ENCODE peak calls at places on chromosomes 2 and 18, in eight cellular contexts. I is cardiac muscle cell; T is tibial nerve; H is heart left ventricle; G is lung; B is CD4-positive, alpha-beta memory T cell; Y is IMR-90; Z is heart right ventricle. K is an unnamed sample. For H3K27me3 and H3K4me1, the result is how much of the 10 kb centered on the place peaks cover.

GRCh38 chr2:121429119-121429903 is 101.4 kb upstream of the RNU4ATAC start:
- DNase-seq in I (peak), T (no peak), H (no peak), G (no peak), B (no peak), Y (peak), Z (no peak), K (no peak)

GRCh38 chr2:27081984-27082772 is 3.8 kb downstream of the EMILIN1 start:
- DNase-seq in I (no peak), T (no peak), H (no peak), G (no peak), B (no peak), Y (no peak), Z (no peak), K (no peak)

GRCh38 chr2:29755829-29756228 is 165.6 kb downstream of the ALK start:
- DNase-seq in I (no peak), T (no peak), H (no peak), G (no peak), B (no peak), Y (no peak), Z (no peak), K (no peak)

GRCh38 chr18:77209587-77209986 is 40.1 kb upstream of the GALR1 start:
- DNase-seq in I (peak), T (no peak), H (no peak), G (no peak), B (no peak), Y (peak), Z (no peak), K (no peak)

GRCh38 chr2:203808041-203808750 is 59.4 kb upstream of the CTLA4 start:
- DNase-seq in I (peak), T (no peak), H (no peak), G (no peak), B (no peak), Y (peak), Z (no peak), K (no peak)

GRCh38 chr2:32910883-32911598 is 35.7 kb upstream of the LTBP1 start:
- DNase-seq in I (no peak), T (no peak), H (no peak), G (no peak), B (no peak), Y (no peak), Z (no peak), K (no peak)

GRCh38 chr2:156189143-156189542 is 143.4 kb downstream of the NR4A2 start:
- DNase-seq in I (no peak), T (no peak), H (no peak), G (no peak), B (no peak), Y (no peak), Z (no peak), K (peak)

GRCh38 chr18:70362258-70362657 is 73.4 kb downstream of the SOCS6 start:
- DNase-seq in I (no peak), T (no peak), H (no peak), G (no peak), B (no peak), Y (no peak), Z (no peak), K (no peak)

GRCh38 chr18:79523738-79524180 is 128.0 kb downstream of the NFATC1 start:
- DNase-seq in I (no peak), T (no peak), H (peak), G (no peak), B (peak), Y (no peak), Z (no peak), K (peak)

GRCh38 chr2:23235292-23235691 is 149.7 kb upstream of the KLHL29 start:
- DNase-seq in I (peak), T (no peak), H (no peak), G (no peak), B (no peak), Y (no peak), Z (no peak), K (no peak)

GRCh38 chr2:168355779-168356178 is 100.3 kb upstream of the CERS6 start:
- DNase-seq in I (no peak), T (no peak), H (no peak), G (no peak), B (no peak), Y (no peak), Z (no peak), K (no peak)

GRCh38 chr2:215479536-215480240 is 43.8 kb upstream of the FN1 start:
- DNase-seq in I (no peak), T (no peak), H (no peak), G (no peak), B (no peak), Y (no peak), Z (no peak), K (no peak)

GRCh38 chr2:18750662-18751554 is 161.5 kb upstream of the NT5C1B start:
- DNase-seq in I (peak), T (no peak), H (no peak), G (no peak), B (no peak), Y (peak), Z (no peak), K (no peak)

GRCh38 chr2:16330571-16331351 is 334.9 kb downstream of the CYRIA start:
- DNase-seq in I (no peak), T (no peak), H (peak), G (no peak), B (no peak), Y (no peak), Z (peak), K (no peak)

GRCh38 chr2:47725808-47726207 is 57.1 kb upstream of the MSH6 start:
- DNase-seq in I (peak), T (no peak), H (no peak), G (no peak), B (no peak), Y (no peak), Z (no peak), K (no peak)

GRCh38 chr2:138453815-138454214 is 47.8 kb upstream of the SPOPL start:
- DNase-seq in I (no peak), T (no peak), H (no peak), G (no peak), B (no peak), Y (no peak), Z (no peak), K (no peak)

GRCh38 chr2:157769866-157770265 is 106.3 kb downstream of the ACVR1 start:
- DNase-seq in I (no peak), T (no peak), H (no peak), G (no peak), B (no peak), Y (no peak), Z (no peak), K (no peak)

GRCh38 chr2:233814063-233814435 is 35.9 kb downstream of the MROH2A start:
- DNase-seq in I (peak), T (no peak), H (no peak), G (no peak), B (no peak), Y (peak), Z (no peak), K (no peak)

GRCh38 chr2:15559800-15560403 is 1.2 kb downstream of the NBAS start:
- DNase-seq in I (no peak), T (no peak), H (no peak), G (no peak), B (no peak), Y (no peak), Z (no peak), K (no peak)

GRCh38 chr2:29611850-29612249 is 309.5 kb downstream of the ALK start:
- DNase-seq in I (no peak), T (no peak), H (no peak), G (no peak), B (no peak), Y (no peak), Z (no peak), K (no peak)

GRCh38 chr2:38109732-38110181 is 33.8 kb upstream of the CYP1B1 start:
- DNase-seq in I (no peak), T (no peak), H (no peak), G (no peak), B (no peak), Y (no peak), Z (no peak), K (no peak)

GRCh38 chr2:236974206-236974605 is 111.5 kb upstream of the COPS8 start:
- DNase-seq in I (no peak), T (no peak), H (no peak), G (no peak), B (no peak), Y (no peak), Z (no peak), K (no peak)

GRCh38 chr2:128158171-128158570 is 67.2 kb downstream of the UGGT1 start:
- DNase-seq in I (no peak), T (no peak), H (no peak), G (no peak), B (no peak), Y (no peak), Z (no peak), K (no peak)

GRCh38 chr2:231549446-231550239 is 19.4 kb upstream of the NMUR1 start:
- DNase-seq in I (no peak), T (no peak), H (no peak), G (no peak), B (no peak), Y (no peak), Z (no peak), K (no peak)

GRCh38 chr2:239365071-239365781 is 35.6 kb downstream of the HDAC4 start:
- DNase-seq in I (no peak), T (no peak), H (no peak), G (no peak), B (no peak), Y (no peak), Z (no peak), K (no peak)

GRCh38 chr2:177759443-177759842 is 313.1 kb downstream of the PDE11A start:
- DNase-seq in I (no peak), T (no peak), H (no peak), G (no peak), B (no peak), Y (no peak), Z (no peak), K (no peak)

GRCh38 chr18:22709288-22710060 is 223.7 kb upstream of the RBBP8 start:
- DNase-seq in I (peak), T (no peak), H (no peak), G (no peak), B (no peak), Y (peak), Z (no peak), K (no peak)

DNA sequence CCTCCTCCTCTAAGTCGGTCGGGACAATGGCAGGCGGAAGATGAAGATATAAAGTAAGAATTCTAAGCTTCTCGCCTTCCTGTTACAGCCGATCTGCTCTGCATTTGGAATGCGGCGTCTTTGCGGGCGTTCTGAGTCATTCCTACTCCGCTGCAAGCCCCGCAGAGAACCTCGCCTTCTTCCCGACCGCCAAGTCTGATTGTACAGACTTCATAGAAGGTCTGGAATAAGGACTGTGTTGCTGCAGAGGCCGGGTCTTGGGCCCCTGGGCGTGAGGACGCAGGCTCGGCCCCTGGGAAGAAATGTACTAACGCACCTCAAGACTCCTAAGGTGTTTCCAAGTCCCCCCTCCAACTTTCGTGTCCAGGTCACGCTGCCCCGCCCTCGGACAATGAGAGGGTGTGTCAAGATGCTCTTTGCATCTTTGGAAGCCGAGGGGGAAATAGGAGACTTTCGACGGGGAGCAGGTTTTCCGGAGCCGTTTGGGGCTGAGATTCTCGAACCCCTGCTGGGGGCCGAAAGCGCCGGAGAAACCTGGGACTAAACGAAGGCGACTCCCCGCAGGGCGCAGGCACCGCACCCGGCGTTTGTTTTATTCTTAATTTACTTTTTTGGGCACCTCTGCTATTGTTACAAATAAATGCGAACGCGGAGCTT is 12.7 kb upstream of the PAX3 start:
- DNase-seq in I (no peak), T (no peak), H (no peak), G (no peak), B (no peak), Y (no peak), Z (no peak), K (no peak)
- H3K27me3 ChIP-seq in I (half or more), T (half or more), H (half or more), G (under half), B (half or more), Y (half or more), Z (half or more), K (half or more)

DNA sequence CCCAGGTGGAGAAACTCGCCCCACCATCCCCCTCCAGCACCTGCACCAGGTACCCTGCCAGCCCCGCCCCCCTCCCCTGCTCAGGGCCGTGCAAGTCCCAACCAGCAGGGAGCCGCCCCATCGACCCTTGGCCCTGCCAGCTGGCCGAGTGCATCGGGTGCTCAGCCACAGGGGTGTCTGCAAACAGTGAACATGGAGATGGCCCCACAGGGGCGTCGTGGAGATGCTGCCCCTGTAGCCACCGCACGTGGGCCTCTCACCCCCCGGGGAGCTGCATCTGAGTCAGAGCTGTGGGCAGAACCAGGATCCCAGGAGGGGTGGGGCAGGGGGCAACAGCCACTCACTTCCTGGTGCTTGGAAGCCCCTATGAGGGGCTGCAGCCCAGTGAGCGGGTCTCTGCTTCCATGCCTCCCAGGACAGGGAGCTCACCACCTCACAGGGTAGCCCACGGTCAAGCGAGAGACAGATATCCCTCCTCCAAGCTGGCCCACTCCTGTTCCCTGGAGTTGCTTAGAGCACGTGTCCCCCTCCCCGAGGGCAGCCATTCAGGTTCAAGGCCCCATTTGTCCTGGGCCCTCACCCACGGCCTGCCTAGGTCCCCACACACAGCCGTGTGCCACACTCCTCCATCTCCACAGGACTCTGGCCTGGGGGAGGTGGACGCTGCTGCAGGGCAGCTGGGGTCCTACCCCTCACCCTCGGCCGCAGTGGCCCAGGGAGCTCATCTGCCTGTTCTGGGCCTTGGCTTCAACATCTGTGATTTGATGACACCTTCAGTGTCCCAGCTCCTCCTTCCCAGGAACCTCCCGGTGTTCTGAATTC is 1.1 kb upstream of the MAB21L4 start:
- DNase-seq in I (no peak), T (no peak), H (peak), G (no peak), B (no peak), Y (no peak), Z (no peak), K (peak)
- H3K4me1 ChIP-seq in I (under half), T (under half), H (under half), G (under half), B (under half), Y (under half), Z (under half), K (under half)

DNA sequence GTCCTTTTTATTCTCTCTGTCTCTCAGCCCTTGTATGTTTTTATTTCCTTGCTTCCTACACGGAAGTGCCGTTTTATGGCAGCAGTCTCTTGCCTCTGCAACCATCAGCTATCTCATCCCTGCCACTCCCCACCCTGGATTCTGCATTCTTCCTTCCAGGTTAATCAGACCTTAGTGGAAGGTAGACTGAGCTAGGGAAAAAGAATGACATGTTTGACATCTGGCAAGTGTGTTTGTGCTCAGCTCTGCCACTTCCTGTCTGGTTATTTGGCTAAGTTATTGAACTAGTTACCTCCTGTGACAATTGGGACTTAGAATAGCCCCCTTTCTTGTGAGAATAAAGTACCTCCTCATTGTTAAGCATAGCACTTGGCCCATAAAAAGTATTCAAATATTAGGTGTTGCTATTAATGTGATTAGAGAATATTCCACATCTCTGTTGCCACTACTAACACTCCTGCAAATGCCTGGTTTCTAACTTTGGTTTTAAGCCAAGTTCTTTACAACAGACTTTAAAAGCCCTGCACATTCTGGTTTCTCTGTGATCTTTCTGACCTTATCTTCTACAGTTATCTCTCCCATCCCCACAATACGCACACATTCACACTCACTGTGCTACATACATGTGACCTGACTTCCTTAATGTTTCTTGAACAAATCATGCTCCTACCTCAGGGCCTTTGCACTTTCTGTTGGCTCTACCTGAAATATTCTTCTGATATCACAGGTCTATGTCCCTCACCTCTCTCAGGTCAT is 10.8 kb upstream of the MAPRE2 start:
- DNase-seq in I (no peak), T (no peak), H (no peak), G (no peak), B (peak), Y (no peak), Z (no peak), K (peak)
- H3K4me3 ChIP-seq in I (no peak), T (peak), H (peak), G (no peak), B (peak), Y (no peak), Z (peak), K (no peak)

DNA sequence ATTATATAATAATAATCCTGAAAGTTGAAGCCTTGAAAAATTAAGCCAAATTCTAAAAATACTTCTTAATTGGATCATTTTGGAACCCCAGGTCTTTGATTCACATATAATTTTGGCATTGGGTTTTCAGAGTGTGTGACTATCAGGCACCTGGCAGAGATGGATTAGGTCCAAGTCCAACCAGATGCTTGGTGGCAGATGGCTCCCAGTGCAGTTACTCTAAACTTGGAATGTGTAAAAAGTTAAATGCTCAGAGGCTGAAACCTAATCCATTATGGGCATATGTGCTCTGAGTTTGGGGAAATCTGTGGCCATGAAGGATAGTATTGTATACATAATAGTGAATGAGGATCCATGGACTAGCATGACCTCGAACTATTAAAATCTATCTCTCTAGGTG is 333.1 kb downstream of the RPRM start:
- DNase-seq in I (no peak), T (no peak), H (no peak), G (no peak), B (no peak), Y (no peak), Z (no peak), K (no peak)
- H3K27me3 ChIP-seq in I (under half), T (under half), H (under half), G (under half), B (under half), Y (under half), Z (under half), K (under half)